ENCODE peak calls at places on chromosomes 5 and 9, in seven cellular contexts. H is hepatocyte, N is HCT116, S is MM.1S, Z is SK-N-SH, W is neural progenitor cell, X is GM23338. I is an unnamed sample.

GRCh38 chr5:31638748-31639418 is at the start of gene PDZD2:
- DNase-seq in H (peak; percentile 84), S (peak; percentile 74), N (peak; percentile 48), W (peak; percentile 94), Z (peak; percentile 95), X (peak; percentile 89), I (peak; percentile 65)

GRCh38 chr5:135209495-135209837 is 175.4 kb upstream of the PITX1 start:
- DNase-seq in S (no peak), H (no peak), Z (no peak), W (no peak), X (no peak), N (no peak), I (no peak)

GRCh38 chr5:158886957-158887356 is 212.8 kb downstream of the EBF1 start:
- DNase-seq in W (no peak), S (no peak), X (no peak), Z (no peak), H (no peak), N (no peak), I (no peak)

GRCh38 chr9:107759823-107760166 is 270.2 kb upstream of the KLF4 start:
- DNase-seq in S (no peak), X (no peak), W (no peak), Z (no peak), H (no peak), N (no peak), I (no peak)

GRCh38 chr9:109907400-109907799 is 127.4 kb downstream of the PALM2AKAP2 start:
- DNase-seq in X (no peak), H (no peak), Z (no peak), S (peak; percentile 35), N (no peak), W (peak; percentile 15), I (no peak)

GRCh38 chr5:150632305-150633160 is 7.9 kb upstream of the SYNPO start:
- DNase-seq in N (no peak), Z (no peak), W (no peak), S (no peak), H (no peak), X (no peak), I (peak; percentile 56)

GRCh38 chr5:88892669-88893068 is 9.7 kb upstream of the MEF2C start:
- DNase-seq in S (no peak), N (no peak), X (no peak), W (peak; percentile 41), Z (no peak), H (no peak), I (no peak)

GRCh38 chr9:128636556-128637530 is 19.8 kb downstream of the DYNC2I2 start:
- DNase-seq in X (no peak), H (no peak), S (no peak), W (no peak), N (no peak), Z (peak; percentile 32), I (no peak)

DNA sequence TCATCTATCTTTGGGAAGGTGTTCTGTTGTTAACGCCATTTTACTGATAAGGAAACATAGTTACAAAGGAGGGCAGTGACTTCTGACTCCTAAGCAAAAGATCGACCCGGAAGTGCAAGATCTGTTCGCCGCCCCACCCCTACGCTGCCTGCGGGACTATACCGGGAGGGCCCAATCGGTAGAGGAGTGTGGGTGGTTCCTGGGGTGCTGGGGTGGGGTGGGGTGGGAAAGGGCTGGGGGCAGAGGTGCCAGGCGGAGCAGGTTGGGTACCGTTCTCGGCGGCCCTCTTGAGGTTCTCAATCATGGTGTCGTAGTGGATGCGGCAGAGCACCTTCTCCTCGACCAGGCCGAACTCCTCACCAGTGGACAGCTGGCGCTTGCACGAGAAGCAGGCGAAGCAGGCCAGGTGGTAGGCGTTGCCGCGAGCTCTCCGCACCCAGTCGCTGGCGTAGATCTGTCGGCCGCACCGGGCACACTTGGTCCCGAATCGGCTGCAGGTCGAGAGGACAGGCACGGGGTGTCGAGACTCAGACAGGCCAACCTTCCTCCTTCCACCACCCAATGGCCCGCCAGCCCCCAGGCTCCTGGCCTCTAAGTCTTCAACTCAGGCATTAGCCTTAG is 11.8 kb downstream of the LHX6 start:
- DNase-seq in S (no peak), H (no peak), N (no peak), Z (no peak), W (no peak), X (peak; percentile 59), I (no peak)
- H3K27me3 ChIP-seq in S (peaks cover 42% of the 10 kb centered on the region), H (peaks cover 100% of the 10 kb centered on the region), N (no peaks in the 10 kb centered on the region), Z (peaks cover 94% of the 10 kb centered on the region), W (peaks cover 100% of the 10 kb centered on the region), X (peaks cover 97% of the 10 kb centered on the region), I (peaks cover 88% of the 10 kb centered on the region)

GRCh38 chr9:124452841-124453585 is 2.8 kb downstream of the ADGRD2 start:
- DNase-seq in X (peak; percentile 54), W (no peak), Z (no peak), N (no peak), H (no peak), S (no peak), I (no peak)

GRCh38 chr9:124455820-124456219 is 5.6 kb downstream of the ADGRD2 start:
- DNase-seq in H (no peak), S (no peak), X (no peak), N (no peak), W (no peak), Z (no peak), I (no peak)

GRCh38 chr9:124454791-124455443 is 4.7 kb downstream of the ADGRD2 start:
- DNase-seq in H (no peak), Z (peak; percentile 32), S (no peak), N (no peak), W (no peak), X (no peak), I (no peak)

GRCh38 chr9:124453586-124454191 is 3.4 kb downstream of the ADGRD2 start:
- DNase-seq in H (no peak), Z (no peak), N (peak; percentile 21), W (peak; percentile 72), X (peak; percentile 83), S (no peak), I (no peak)

DNA sequence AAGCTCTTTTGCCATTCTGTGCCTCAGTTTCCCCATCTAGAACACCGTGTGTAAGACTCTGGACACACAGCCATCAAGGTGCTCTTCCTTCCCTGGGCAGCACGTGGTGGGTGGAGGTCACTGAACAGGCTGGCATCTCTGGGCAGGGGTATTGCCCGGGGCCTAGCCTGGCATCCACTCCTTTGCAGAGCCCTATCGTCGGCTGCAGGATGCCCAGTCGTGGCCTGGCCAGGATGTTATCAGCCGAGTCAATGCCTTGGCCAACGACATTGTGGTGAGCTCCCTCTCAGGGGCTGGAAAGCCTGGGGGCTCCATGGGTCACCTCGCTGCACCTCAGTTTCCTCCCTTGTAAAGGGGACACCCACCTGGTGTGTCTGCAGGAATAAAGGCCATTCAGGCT is 4.0 kb downstream of the ADGRD2 start:
- DNase-seq in X (no peak), S (no peak), W (no peak), N (no peak), H (no peak), Z (no peak), I (no peak)
- TF ChIP-seq EZH2phosphoT487 in X (no peak), S (no peak), W (no peak), N (no peak), H (no peak), Z (no peak), I (no peak)

GRCh38 chr9:19550009-19550408 is 141.2 kb downstream of the ACER2 start:
- DNase-seq in S (peak; percentile 54), X (no peak), N (no peak), H (no peak), W (no peak), Z (no peak), I (no peak)
- H2AFZ ChIP-seq in S (no peak overlapping the region), X (no peak overlapping the region), N (no peak overlapping the region), H (no peak overlapping the region), W (no peak overlapping the region), Z (no peak overlapping the region), I (no peak overlapping the region)

GRCh38 chr5:77957-78804 is 13.8 kb upstream of the PLEKHG4B start:
- DNase-seq in N (peak; percentile 47), Z (peak; percentile 70), H (no peak), W (peak; percentile 75), X (peak; percentile 58), S (peak; percentile 65), I (peak; percentile 63)
- H3K27me3 ChIP-seq in N (no peaks in the 10 kb centered on the region), Z (peaks cover 14% of the 10 kb centered on the region), H (no peaks in the 10 kb centered on the region), W (no peaks in the 10 kb centered on the region), X (no peaks in the 10 kb centered on the region), S (peaks cover 48% of the 10 kb centered on the region), I (peaks cover 35% of the 10 kb centered on the region)

DNA sequence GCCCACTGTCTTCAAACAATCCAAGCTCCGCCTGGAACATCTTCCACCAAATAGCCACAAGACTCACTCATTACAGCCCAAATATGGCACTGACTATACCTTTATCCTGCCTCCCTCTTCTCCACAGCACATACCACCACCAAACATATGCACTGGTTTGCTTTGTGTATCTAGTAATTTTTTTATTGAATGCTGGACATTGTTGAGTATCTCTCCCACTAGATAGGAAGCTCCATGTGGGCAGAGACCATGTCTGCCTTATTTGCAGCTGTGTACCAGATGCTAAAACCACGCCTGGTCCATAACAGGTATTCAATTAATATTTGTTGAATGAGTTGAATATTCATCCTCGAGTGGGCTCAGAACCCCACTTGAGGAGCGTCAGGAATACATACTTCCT is 67.2 kb upstream of the FUBP3 start:
- DNase-seq in W (no peak), Z (no peak), N (no peak), S (no peak), X (no peak), H (no peak), I (no peak)
- TF ChIP-seq EZH2phosphoT487 in W (no peak), Z (no peak), N (no peak), S (no peak), X (no peak), H (no peak), I (no peak)

GRCh38 chr5:119059740-119060255 is 11.1 kb upstream of the DMXL1 start:
- DNase-seq in X (no peak), H (no peak), N (no peak), W (no peak), Z (no peak), S (no peak), I (no peak)
- H2AFZ ChIP-seq in X (no peak overlapping the region), H (no peak overlapping the region), N (no peak overlapping the region), W (no peak overlapping the region), Z (peak overlapping the region; percentile 63), S (no peak overlapping the region), I (no peak overlapping the region)

I was measured in GM23248.